ENCODE peak calls at places on chromosomes 12 and 14, in six cellular contexts. Y, B, A, H, Q and R are unnamed samples.

GRCh38 chr14:61927521-61927920 is 165.3 kb downstream of the SNAPC1 start:
- DNase-seq in Y (no peak), B (no peak), A (no peak), H (no peak), Q (no peak), R (no peak)

GRCh38 chr12:56836800-56837663 is 73.9 kb downstream of the HSD17B6 start:
- DNase-seq in Y (no peak), B (peak; percentile 58), A (no peak), H (no peak), Q (no peak), R (no peak)

GRCh38 chr12:57471661-57472060 is 8.0 kb downstream of the ARHGAP9 start:
- DNase-seq in Y (no peak), B (no peak), A (no peak), H (no peak), Q (no peak), R (no peak)

GRCh38 chr12:22733756-22734155 is 108.8 kb downstream of the ETNK1 start:
- DNase-seq in Y (no peak), B (no peak), A (no peak), H (no peak), Q (no peak), R (no peak)

GRCh38 chr14:80906946-80907345 is 34.6 kb downstream of the CEP128 start:
- DNase-seq in Y (no peak), B (no peak), A (no peak), H (no peak), Q (no peak), R (no peak)

GRCh38 chr12:67829873-67830272 is 159.4 kb upstream of the IFNG-AS1 start:
- DNase-seq in Y (no peak), B (no peak), A (no peak), H (no peak), Q (no peak), R (no peak)

GRCh38 chr14:88199882-88200281 is 123.2 kb downstream of the KCNK10 start:
- DNase-seq in Y (no peak), B (no peak), A (no peak), H (no peak), Q (no peak), R (no peak)

GRCh38 chr12:28239918-28240317 is 49.7 kb downstream of the CCDC91 start:
- DNase-seq in Y (no peak), B (no peak), A (no peak), H (no peak), Q (no peak), R (no peak)